ENCODE peak calls at places on chromosomes 5 and 9, in eight cellular contexts. A is T-cell; B is stimulated activated CD4-positive, alpha-beta T cell treated with anti-CD3 and anti-CD28 coated beads, Interleukin-2, amount 100 ng/mL, for 48 hours; U is kidney epithelial cell; O is SJSA1; H is astrocyte of the spinal cord; W is HS-27A; L is GM13976. D is an unnamed sample.
A peak's percentile ranks its signal among the peaks of the same experiment; 100 is the strongest.

GRCh38 chr9:125700791-125701190 is 6.2 kb downstream of the MAPKAP1 start:
- DNase-seq in O (no peak), W (no peak), A (no peak), H (peak; percentile 31), U (no peak), L (peak; percentile 73), B (peak; percentile 23), D (no peak)

GRCh38 chr9:34578241-34579096 is 11.1 kb downstream of the CNTFR start:
- DNase-seq in B (no peak), A (no peak), U (peak; percentile 14), L (no peak), O (no peak), H (peak; percentile 31), W (no peak), D (no peak)

GRCh38 chr9:81874926-81875325 is 53.3 kb upstream of the SPATA31D4 start:
- DNase-seq in U (no peak), H (peak; percentile 84), L (no peak), A (no peak), W (no peak), O (peak; percentile 47), B (no peak), D (no peak)

GRCh38 chr5:147906326-147907095 is at the start of gene C5orf46:
- DNase-seq in O (no peak), L (no peak), U (peak; percentile 23), H (peak; percentile 53), A (no peak), W (no peak), B (no peak), D (no peak)

GRCh38 chr5:154577449-154577848 is 99.4 kb upstream of the HAND1 start:
- DNase-seq in B (no peak), W (no peak), U (no peak), A (no peak), O (no peak), H (no peak), L (no peak), D (no peak)

GRCh38 chr5:58462154-58462553 is 2.3 kb upstream of the PLK2 start:
- DNase-seq in O (no peak), B (no peak), W (no peak), A (no peak), L (no peak), H (no peak), U (no peak), D (peak; percentile 59)

GRCh38 chr9:129403743-129404620 is 216.9 kb downstream of the C9orf50 start:
- DNase-seq in U (no peak), W (no peak), L (no peak), H (no peak), B (no peak), A (no peak), O (no peak), D (peak; percentile 49)

GRCh38 chr5:2293906-2294305 is 411.2 kb upstream of the IRX4 start:
- DNase-seq in B (no peak), A (no peak), W (no peak), H (no peak), L (no peak), O (no peak), U (no peak), D (no peak)

GRCh38 chr5:35202319-35203111 is 27.8 kb downstream of the PRLR start:
- DNase-seq in L (peak; percentile 29), A (no peak), U (no peak), H (peak; percentile 42), W (peak; percentile 22), B (peak; percentile 17), O (peak; percentile 58), D (no peak)